ENCODE peak calls at places on chromosomes 3 and 15, in five cellular contexts. K, G, X, O and L are unnamed samples.

GRCh38 chr15:62240121-62240520 is 75.0 kb upstream of the C2CD4B start:
- DNase-seq in G (no peak), K (no peak), X (no peak), O (no peak), L (no peak)

GRCh38 chr3:1092771-1093170 is at the start of gene CNTN6:
- DNase-seq in K (no peak), O (no peak), X (no peak), G (no peak), L (no peak)

GRCh38 chr3:76585794-76586392 is 454.0 kb upstream of the ROBO2 start:
- DNase-seq in X (no peak), G (no peak), O (peak; percentile 7), K (no peak), L (no peak)

GRCh38 chr3:14862303-14862660 is 43.5 kb downstream of the FGD5 start:
- DNase-seq in X (no peak), O (no peak), K (no peak), G (no peak), L (no peak)

GRCh38 chr15:82105458-82106205 is 59.8 kb upstream of the MEX3B start:
- DNase-seq in K (no peak), X (no peak), G (peak; percentile 39), O (peak; percentile 44), L (peak; percentile 84)

GRCh38 chr15:70354260-70354894 is 256.7 kb upstream of the TLE3 start:
- DNase-seq in G (no peak), K (no peak), O (no peak), X (no peak), L (no peak)

GRCh38 chr15:71921191-71921590 is 110.8 kb downstream of the NR2E3 start:
- DNase-seq in X (no peak), O (peak; percentile 93), G (no peak), K (no peak), L (no peak)

GRCh38 chr3:33420966-33421365 is 19.2 kb downstream of the UBP1 start:
- DNase-seq in K (no peak), G (no peak), O (no peak), X (no peak), L (no peak)

GRCh38 chr3:123632161-123632655 is 47.4 kb upstream of the HACD2 start:
- DNase-seq in O (no peak), X (peak; percentile 41), G (no peak), K (no peak), L (peak; percentile 68)

GRCh38 chr15:52094811-52095584 is 17.6 kb downstream of the BCL2L10 start:
- DNase-seq in X (no peak), K (no peak), G (peak; percentile 39), O (no peak), L (no peak)

GRCh38 chr15:81163961-81164800 is 30.1 kb downstream of the CFAP161 start:
- DNase-seq in G (peak; percentile 58), X (no peak), O (peak; percentile 45), K (no peak), L (peak; percentile 72)

GRCh38 chr15:27017168-27017809 is 46.3 kb downstream of the GABRG3 start:
- DNase-seq in O (peak; percentile 29), X (peak; percentile 44), G (peak; percentile 5), K (no peak), L (peak; percentile 17)

GRCh38 chr15:68930268-68931022 is at the start of gene SPESP1:
- DNase-seq in X (peak; percentile 15), K (no peak), O (no peak), G (peak; percentile 44), L (no peak)

GRCh38 chr15:49988766-49989165 is 130.3 kb downstream of the ATP8B4 start:
- DNase-seq in G (no peak), K (no peak), O (no peak), X (no peak), L (no peak)

GRCh38 chr3:20015525-20015924 is 3.5 kb upstream of the PP2D1 start:
- DNase-seq in X (no peak), O (no peak), K (no peak), G (no peak), L (no peak)

GRCh38 chr15:29632671-29633406 is 189.4 kb downstream of the TJP1 start:
- DNase-seq in K (no peak), G (no peak), X (no peak), O (peak; percentile 5), L (no peak)

GRCh38 chr3:69120879-69121464 is 1.4 kb downstream of the LMOD3 start:
- DNase-seq in K (peak; percentile 73), X (peak; percentile 43), O (peak; percentile 85), G (peak; percentile 50), L (peak; percentile 31)

GRCh38 chr3:16841906-16842709 is 42.6 kb upstream of the PLCL2 start:
- DNase-seq in X (no peak), G (no peak), O (peak; percentile 14), K (peak; percentile 66), L (no peak)

GRCh38 chr3:15989419-15989818 is 185.1 kb upstream of the GALNT15 start:
- DNase-seq in X (no peak), G (no peak), K (no peak), O (peak; percentile 18), L (no peak)

GRCh38 chr15:40008061-40008460 is 30.9 kb downstream of the SRP14 start:
- DNase-seq in G (no peak), K (no peak), O (no peak), X (no peak), L (no peak)

GRCh38 chr3:127217594-127218456 is 24.9 kb downstream of the PRR23E start:
- DNase-seq in O (peak; percentile 26), X (peak; percentile 30), G (peak; percentile 50), K (no peak), L (no peak)

GRCh38 chr3:159174715-159175390 is 373.0 kb downstream of the MFSD1 start:
- DNase-seq in G (no peak), K (no peak), X (no peak), O (peak; percentile 82), L (no peak)

GRCh38 chr15:90382305-90382704 is 5.7 kb upstream of the IQGAP1 start:
- DNase-seq in K (no peak), G (no peak), X (no peak), O (peak; percentile 80), L (no peak)

GRCh38 chr3:82157952-82158351 is 396.5 kb upstream of the GBE1 start:
- DNase-seq in G (peak; percentile 77), X (peak; percentile 20), K (no peak), O (peak; percentile 83), L (no peak)

GRCh38 chr3:12158387-12159226 is at the start of gene TIMP4:
- DNase-seq in O (peak; percentile 67), X (no peak), K (no peak), G (peak; percentile 62), L (no peak)

GRCh38 chr3:151168269-151169094 is 34.5 kb downstream of the GPR171 start:
- DNase-seq in G (peak; percentile 43), O (peak; percentile 57), K (no peak), X (no peak), L (no peak)

GRCh38 chr15:76169013-76169412 is 109.2 kb downstream of the TMEM266 start:
- DNase-seq in G (peak; percentile 38), K (no peak), X (no peak), O (peak; percentile 38), L (no peak)

GRCh38 chr3:107979538-107979937 is 111.3 kb downstream of the CD47 start:
- DNase-seq in O (no peak), K (no peak), X (no peak), G (no peak), L (no peak)

GRCh38 chr3:183781246-183781645 is 44.1 kb downstream of the MAP6D1 start:
- DNase-seq in X (no peak), O (no peak), G (no peak), K (no peak), L (no peak)

GRCh38 chr3:180789774-180790173 is 110.5 kb upstream of the CCDC39 start:
- DNase-seq in G (no peak), K (no peak), X (no peak), O (no peak), L (no peak)

GRCh38 chr3:44065741-44066140 is 175.9 kb upstream of the TOPAZ1 start:
- DNase-seq in X (no peak), O (no peak), G (no peak), K (no peak), L (no peak)

GRCh38 chr3:38036906-38037305 is 2.1 kb upstream of the DLEC1 start:
- DNase-seq in X (no peak), G (no peak), K (no peak), O (no peak), L (no peak)

GRCh38 chr3:38040400-38040799 is 1.4 kb downstream of the DLEC1 start:
- DNase-seq in G (no peak), O (no peak), X (no peak), K (no peak), L (no peak)

GRCh38 chr3:38038447-38038911 is 529 bp upstream of the DLEC1 start:
- DNase-seq in X (no peak), O (peak; percentile 35), K (no peak), G (no peak), L (no peak)

GRCh38 chr3:38039101-38039898 is at the start of gene DLEC1:
- DNase-seq in G (peak; percentile 19), O (peak; percentile 76), X (peak; percentile 36), K (peak; percentile 52), L (no peak)

GRCh38 chr3:38039899-38040261 is 872 bp downstream of the DLEC1 start:
- DNase-seq in X (no peak), K (no peak), G (peak; percentile 42), O (peak; percentile 48), L (no peak)
- TF ChIP-seq CTCF in X (peak; percentile 11), K (peak; percentile 22), G (peak; percentile 21), O (peak; percentile 47), L (peak; percentile 15)

GRCh38 chr3:129809297-129809696 is 84.2 kb downstream of the TMCC1 start:
- DNase-seq in O (no peak), X (no peak), G (no peak), K (no peak), L (no peak)

GRCh38 chr3:129812589-129812988 is 80.9 kb downstream of the TMCC1 start:
- DNase-seq in X (no peak), G (no peak), O (no peak), K (no peak), L (no peak)
- TF ChIP-seq CTCF in X (no peak), G (no peak), O (no peak), K (no peak), L (no peak)

GRCh38 chr3:26308454-26308853 is 314.1 kb upstream of the LRRC3B start:
- DNase-seq in K (no peak), X (no peak), O (no peak), G (no peak), L (no peak)

GRCh38 chr3:26307192-26307591 is 315.4 kb upstream of the LRRC3B start:
- DNase-seq in X (no peak), O (no peak), K (no peak), G (no peak), L (no peak)

GRCh38 chr3:26307805-26308204 is 314.8 kb upstream of the LRRC3B start:
- DNase-seq in G (no peak), K (no peak), X (no peak), O (no peak), L (no peak)

GRCh38 chr3:26312826-26313225 is 309.7 kb upstream of the LRRC3B start:
- DNase-seq in O (no peak), K (no peak), G (no peak), X (no peak), L (no peak)
- TF ChIP-seq CTCF in O (no peak), K (no peak), G (no peak), X (no peak), L (no peak)

DNA sequence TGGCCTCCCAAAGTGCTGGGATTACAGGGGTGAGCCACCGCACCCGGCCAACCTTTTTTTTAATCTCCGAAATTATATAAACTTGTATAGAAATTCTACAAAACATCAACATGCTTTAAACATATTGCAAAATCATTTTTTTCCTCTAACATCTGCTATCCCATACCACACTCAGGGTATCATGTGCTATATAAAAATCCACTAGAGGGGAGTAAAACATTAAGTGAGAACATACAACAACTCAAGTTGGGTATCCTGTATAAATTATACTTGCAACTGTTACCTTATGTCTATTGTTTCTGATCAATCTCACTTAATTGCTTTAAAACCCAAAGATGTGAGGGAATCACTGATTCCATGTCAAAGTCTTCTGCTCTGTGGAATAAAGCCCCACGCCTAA is 71.9 kb upstream of the FBN1 start:
- DNase-seq in G (no peak), K (no peak), O (peak; percentile 26), X (no peak), L (no peak)
- TF ChIP-seq CTCF in G (no peak), K (no peak), O (no peak), X (no peak), L (peak; percentile 8)